ENCODE peak calls at places on chromosome X, in four cellular contexts. Q is K562, D is WTC11, E is GM12878. B is an unnamed sample.

GRCh38 chrX:12814434-12814833 is 23.2 kb downstream of the PRPS2 start:
- DNase-seq in Q (peak), D (peak), E (peak), B (peak)

GRCh38 chrX:35006361-35006760 is 63.8 kb downstream of the FAM47B start:
- DNase-seq in Q (no peak), D (no peak), E (no peak), B (no peak)

GRCh38 chrX:105017641-105018040 is 202.9 kb downstream of the TEX13A start:
- DNase-seq in Q (no peak), D (no peak), E (no peak), B (no peak)

GRCh38 chrX:8288590-8288989 is 117.5 kb upstream of the VCX2 start:
- DNase-seq in Q (no peak), D (no peak), E (no peak), B (no peak)

GRCh38 chrX:84362184-84362838 is 139.9 kb downstream of the HDX start:
- DNase-seq in Q (no peak), D (no peak), E (no peak), B (no peak)

GRCh38 chrX:150202641-150203248 is 160.4 kb upstream of the MAMLD1 start:
- DNase-seq in Q (no peak), D (no peak), E (no peak), B (no peak)

GRCh38 chrX:65697915-65698796 is 30.7 kb downstream of the MSN start:
- DNase-seq in Q (peak), D (no peak), E (peak), B (no peak)

GRCh38 chrX:120781416-120781815 is 94.2 kb downstream of the CT47B1 start:
- DNase-seq in Q (no peak), D (no peak), E (no peak), B (no peak)

GRCh38 chrX:139287155-139287924 is 243.2 kb upstream of the F9 start:
- DNase-seq in Q (no peak), D (no peak), E (no peak), B (peak)

GRCh38 chrX:139560221-139560620 is 29.7 kb downstream of the F9 start:
- DNase-seq in Q (no peak), D (no peak), E (no peak), B (no peak)

GRCh38 chrX:53992589-53992988 is 51.7 kb downstream of the PHF8 start:
- DNase-seq in Q (no peak), D (no peak), E (no peak), B (no peak)

GRCh38 chrX:27391601-27392000 is 71.5 kb downstream of the PPP4R3C start:
- DNase-seq in Q (no peak), D (no peak), E (no peak), B (no peak)

GRCh38 chrX:40644175-40644574 is 3.2 kb downstream of the CXorf38 start:
- DNase-seq in Q (no peak), D (no peak), E (no peak), B (no peak)

GRCh38 chrX:82998163-82998562 is 509.9 kb upstream of the POU3F4 start:
- DNase-seq in Q (no peak), D (no peak), E (no peak), B (no peak)

GRCh38 chrX:154714925-154715324 is 36.0 kb downstream of the GAB3 start:
- DNase-seq in Q (peak), D (peak), E (no peak), B (peak)

GRCh38 chrX:149060921-149061320 is 444.2 kb downstream of the IDS start:
- DNase-seq in Q (no peak), D (no peak), E (no peak), B (no peak)

GRCh38 chrX:75132672-75133071 is 23.4 kb downstream of the ABCB7 start:
- DNase-seq in Q (no peak), D (no peak), E (no peak), B (no peak)

GRCh38 chrX:48560681-48561080 is 13.6 kb upstream of the RBM3 start:
- DNase-seq in Q (no peak), D (no peak), E (no peak), B (no peak)

DNA sequence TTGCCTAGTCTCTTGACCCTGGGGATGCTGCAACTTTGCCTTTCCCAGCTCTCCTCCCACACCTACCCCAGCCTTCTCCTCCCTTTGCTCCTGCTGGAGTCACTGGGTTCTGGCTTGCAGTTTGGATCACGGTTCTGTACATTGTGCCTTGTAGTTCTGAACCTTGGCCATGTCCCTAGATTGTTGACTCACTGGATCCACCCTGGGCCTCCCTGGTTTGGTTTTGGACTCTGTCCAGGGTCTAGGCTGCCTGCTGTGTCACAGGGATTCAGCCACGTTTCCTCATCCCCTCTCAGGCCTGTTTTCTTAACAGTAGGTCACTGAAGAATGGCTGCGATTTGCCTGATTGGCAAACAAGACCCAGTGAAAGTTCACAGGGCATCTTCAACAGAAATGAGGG is 11.5 kb upstream of the GABRE start:
- DNase-seq in Q (no peak), D (no peak), E (no peak), B (peak)
- TF ChIP-seq NR2C2 in Q (no peak), D (no peak), E (no peak), B (peak)

GRCh38 chrX:73562458-73562857 is 539 bp upstream of the CHIC1 start:
- DNase-seq in Q (no peak), D (no peak), E (peak), B (no peak)

GRCh38 chrX:73561791-73562190 is 1.2 kb upstream of the CHIC1 start:
- DNase-seq in Q (no peak), D (no peak), E (no peak), B (no peak)

GRCh38 chrX:73562986-73563739 is at the start of gene CHIC1:
- DNase-seq in Q (peak), D (peak), E (peak), B (no peak)

DNA sequence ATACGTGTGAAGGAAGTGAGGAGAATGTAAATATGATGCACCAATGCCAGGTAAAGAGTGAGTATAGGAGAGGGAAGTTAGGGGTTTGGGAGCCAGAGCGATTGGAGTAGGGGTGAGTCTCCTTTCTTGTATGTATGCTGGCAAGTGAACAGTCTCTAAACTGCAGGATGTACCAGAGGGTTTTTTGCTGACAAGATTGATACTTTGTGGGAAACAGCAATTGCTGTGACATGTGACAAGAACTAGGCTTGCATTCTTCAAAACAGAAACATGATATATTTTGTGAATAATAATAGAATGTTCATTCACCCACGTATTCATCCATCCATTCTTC is 710 bp downstream of the CHIC1 start:
- DNase-seq in Q (no peak), D (no peak), E (peak), B (no peak)
- TF ChIP-seq NR2C2 in Q (no peak), D (no peak), E (no peak), B (no peak)

GRCh38 chrX:134604701-134605271 is 53.5 kb downstream of the PLAC1 start:
- DNase-seq in Q (no peak), D (no peak), E (no peak), B (no peak)
- TF ChIP-seq NR2C2 in Q (no peak), D (no peak), E (no peak), B (no peak)

DNA sequence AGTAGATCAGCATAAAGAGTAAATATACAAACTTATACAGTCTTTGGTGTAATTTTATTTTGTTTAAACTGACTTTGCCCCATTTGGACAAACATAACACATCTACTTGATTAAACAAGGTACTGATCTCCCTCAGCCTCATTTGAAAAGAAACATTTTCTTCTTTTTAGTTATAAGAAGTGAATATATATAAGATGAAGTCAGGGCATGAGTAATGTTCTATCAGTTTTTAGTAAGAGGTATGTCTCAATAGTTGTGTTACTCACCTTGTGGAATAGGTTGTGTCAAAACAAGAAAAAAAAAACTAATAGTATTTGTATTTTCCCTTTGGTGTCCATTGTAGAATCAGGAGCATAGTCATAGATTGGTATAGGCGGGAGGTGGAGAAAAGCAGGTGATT is 327.4 kb downstream of the RPA4 start:
- DNase-seq in Q (no peak), D (no peak), E (no peak), B (no peak)
- TF ChIP-seq NR2C2 in Q (no peak), D (no peak), E (no peak), B (no peak)

DNA sequence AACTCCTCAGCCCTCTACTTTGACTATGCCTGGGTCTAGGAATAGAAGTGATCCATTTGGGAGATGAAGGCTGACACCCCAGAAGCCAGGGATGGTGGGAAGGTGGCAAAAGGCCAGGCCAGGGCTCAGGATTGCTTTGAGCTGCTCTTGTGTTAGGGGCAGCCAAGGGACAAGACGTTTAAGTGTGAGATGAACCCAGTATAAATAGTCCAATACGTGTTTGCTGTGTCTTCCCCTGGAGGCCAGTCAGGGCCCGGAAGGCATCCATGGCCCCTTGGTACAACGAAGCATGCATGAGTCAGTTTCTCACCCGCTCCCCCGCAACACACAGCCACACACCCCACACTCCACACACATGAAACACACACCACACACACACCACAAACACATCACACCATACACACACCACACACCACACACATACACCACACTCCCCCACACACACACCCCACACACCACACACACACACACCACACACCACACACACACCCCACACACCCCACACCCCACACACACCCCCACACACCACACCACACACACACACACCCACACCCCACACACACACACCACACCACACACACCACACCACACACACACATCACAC is 5.0 kb downstream of the STARD8 start:
- DNase-seq in Q (no peak), D (no peak), E (no peak), B (no peak)
- TF ChIP-seq NR2C2 in Q (no peak), D (no peak), E (no peak), B (no peak)

GRCh38 chrX:71911731-71912050 is 1.0 kb downstream of the NHSL2 start:
- DNase-seq in Q (no peak), D (no peak), E (no peak), B (no peak)

GRCh38 chrX:71909956-71910355 is 689 bp upstream of the NHSL2 start:
- DNase-seq in Q (no peak), D (peak), E (no peak), B (no peak)

GRCh38 chrX:71910526-71911022 is at the start of gene NHSL2:
- DNase-seq in Q (no peak), D (peak), E (no peak), B (no peak)

GRCh38 chrX:71912156-71912555 is 1.5 kb downstream of the NHSL2 start:
- DNase-seq in Q (no peak), D (no peak), E (no peak), B (no peak)

DNA sequence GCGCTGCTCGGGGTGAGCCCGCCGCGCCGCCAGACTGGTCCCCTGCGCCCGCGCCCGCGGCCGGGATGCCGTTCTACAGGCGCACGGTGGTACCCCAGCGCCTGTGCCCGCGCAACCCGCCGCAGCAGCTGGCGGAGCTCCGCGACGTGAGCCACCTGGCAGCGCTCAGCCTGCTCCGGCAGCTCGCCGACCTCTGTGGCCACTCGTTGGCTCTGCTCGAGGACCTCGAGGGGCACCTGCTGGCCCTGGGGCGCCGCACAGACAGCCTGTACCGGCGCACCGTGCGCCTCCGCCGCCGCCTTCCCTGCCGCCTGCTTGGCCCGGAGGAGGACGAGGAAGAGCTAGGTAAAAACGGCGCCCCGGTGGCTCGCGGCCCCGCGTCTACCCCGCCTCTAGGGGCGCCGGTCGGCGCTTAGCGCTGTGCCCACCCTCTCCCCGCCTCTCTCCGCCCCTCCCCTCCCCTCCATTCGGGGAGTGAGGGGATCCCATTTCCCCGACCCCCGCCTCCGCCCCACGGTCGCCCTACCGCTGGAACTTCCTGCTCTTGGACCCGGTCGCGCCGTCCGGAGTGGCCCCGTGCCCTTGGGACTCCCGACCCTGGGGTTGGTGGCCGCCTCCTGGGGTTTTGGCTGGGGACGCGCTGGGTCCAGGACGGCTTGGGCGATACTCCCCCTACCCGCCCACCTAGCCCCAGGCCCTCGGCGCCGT is 532 bp downstream of the NHSL2 start:
- DNase-seq in Q (no peak), D (peak), E (no peak), B (no peak)
- TF ChIP-seq NR2C2 in Q (no peak), D (no peak), E (no peak), B (no peak)

DNA sequence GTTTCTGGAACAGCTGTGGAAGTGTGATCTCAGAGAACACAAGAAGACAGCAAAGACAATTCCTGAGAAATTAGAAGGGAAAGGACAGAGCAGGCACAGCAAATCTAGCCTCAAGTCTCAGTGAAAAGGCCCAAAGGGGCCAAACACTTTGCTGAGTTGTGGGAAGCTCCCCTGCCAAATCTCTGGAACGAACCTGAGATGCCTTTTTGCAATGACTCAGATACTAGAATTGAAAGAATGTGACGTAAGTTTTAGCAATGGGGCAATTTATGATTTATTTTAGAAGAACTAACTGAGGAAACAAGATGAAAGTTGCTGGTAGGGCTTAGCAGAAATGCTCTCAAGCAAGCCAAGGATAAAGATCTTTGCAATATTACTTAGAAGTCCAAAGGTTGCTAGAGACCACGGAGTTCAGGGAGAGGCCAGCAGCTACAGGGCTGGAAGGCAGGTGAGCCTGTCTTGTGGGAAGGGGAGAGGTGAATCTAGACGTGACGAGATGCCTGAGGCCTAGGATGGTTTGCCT is 92.8 kb downstream of the AMELX start:
- DNase-seq in Q (no peak), D (no peak), E (no peak), B (no peak)
- TF ChIP-seq NR2C2 in Q (no peak), D (no peak), E (no peak), B (no peak)

GRCh38 chrX:45849261-45849660 is 648.6 kb upstream of the DIPK2B start:
- DNase-seq in Q (peak), D (no peak), E (no peak), B (peak)
- TF ChIP-seq NR2C2 in Q (no peak), D (no peak), E (no peak), B (no peak)

GRCh38 chrX:78710146-78710545 is 37.4 kb upstream of the LPAR4 start:
- DNase-seq in Q (no peak), D (no peak), E (no peak), B (no peak)

GRCh38 chrX:78708830-78709229 is 38.7 kb upstream of the LPAR4 start:
- DNase-seq in Q (no peak), D (no peak), E (no peak), B (no peak)

GRCh38 chrX:78712381-78712780 is 35.1 kb upstream of the LPAR4 start:
- DNase-seq in Q (no peak), D (no peak), E (no peak), B (no peak)

DNA sequence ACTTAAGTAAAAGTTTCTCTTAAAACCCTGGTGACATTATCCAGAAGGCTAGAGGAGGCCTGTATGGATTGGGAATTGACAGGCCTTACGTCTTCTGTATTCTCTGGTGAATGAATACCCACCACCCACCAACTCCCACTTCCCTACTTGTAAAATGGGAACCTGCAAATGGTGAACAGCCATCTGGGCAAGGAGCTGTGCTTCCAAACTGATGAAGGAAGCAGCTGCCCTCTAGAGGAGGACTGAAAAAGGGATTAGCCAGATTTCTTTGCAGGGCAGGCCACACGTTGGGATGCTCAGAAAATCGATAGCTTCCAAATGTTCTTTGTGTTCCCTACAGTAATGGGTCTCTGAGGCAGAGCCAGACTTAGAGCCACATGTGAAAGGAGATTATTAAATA is 39.3 kb upstream of the LPAR4 start:
- DNase-seq in Q (no peak), D (peak), E (no peak), B (peak)
- TF ChIP-seq NR2C2 in Q (no peak), D (no peak), E (no peak), B (no peak)